ENCODE peak calls at places on chromosomes 2 and 18, in five cellular contexts. S is choroid plexus epithelial cell, R is thoracic aorta, Z is fibroblast of lung, D is prostate gland. I is an unnamed sample.

GRCh38 chr18:23662309-23663263 is at the start of gene ANKRD29:
- DNase-seq in Z (peak), R (no peak), S (no peak), D (peak), I (peak)

GRCh38 chr2:96164459-96165184 is 19.4 kb upstream of the DUSP2 start:
- DNase-seq in S (no peak), R (no peak), Z (no peak), D (no peak), I (no peak)

GRCh38 chr2:38835015-38835601 is 40.6 kb downstream of the DHX57 start:
- DNase-seq in Z (peak), S (peak), R (no peak), D (no peak), I (no peak)

GRCh38 chr2:136131484-136131960 is 13.6 kb upstream of the CXCR4 start:
- DNase-seq in D (no peak), R (no peak), S (no peak), Z (no peak), I (no peak)

GRCh38 chr2:285506-285905 is 2.4 kb downstream of the ALKAL2 start:
- DNase-seq in Z (peak), S (peak), R (no peak), D (no peak), I (no peak)

GRCh38 chr18:58195278-58195721 is 151.3 kb downstream of the NEDD4L start:
- DNase-seq in R (no peak), Z (no peak), S (no peak), D (peak), I (no peak)

GRCh38 chr2:240300840-240301239 is 134.6 kb upstream of the GPC1 start:
- DNase-seq in Z (no peak), R (no peak), D (no peak), S (no peak), I (no peak)

GRCh38 chr2:102801098-102801718 is 39.4 kb downstream of the TMEM182 start:
- DNase-seq in R (no peak), D (no peak), S (peak), Z (peak), I (no peak)

GRCh38 chr2:16365391-16365790 is 300.2 kb downstream of the CYRIA start:
- DNase-seq in R (no peak), D (no peak), S (no peak), Z (no peak), I (no peak)

GRCh38 chr18:28159055-28159454 is 17.9 kb downstream of the CDH2 start:
- DNase-seq in D (no peak), R (no peak), S (no peak), Z (no peak), I (no peak)

GRCh38 chr2:24253303-24253919 is 78.6 kb downstream of the FAM228A start:
- DNase-seq in S (peak), R (no peak), Z (peak), D (no peak), I (no peak)

GRCh38 chr18:3995476-3996102 is 459.5 kb downstream of the DLGAP1 start:
- DNase-seq in Z (peak), D (peak), S (peak), R (no peak), I (peak)

GRCh38 chr18:47795448-47795843 is 135.0 kb downstream of the SMAD2 start:
- DNase-seq in D (no peak), S (peak), Z (no peak), R (no peak), I (no peak)

GRCh38 chr18:23226386-23226785 is 91.1 kb downstream of the CABLES1 start:
- DNase-seq in S (peak), R (no peak), Z (peak), D (no peak), I (no peak)

GRCh38 chr2:240246173-240246820 is 105.8 kb upstream of the OTOS start:
- DNase-seq in S (no peak), D (no peak), R (no peak), Z (no peak), I (no peak)

GRCh38 chr2:38149533-38149932 is 73.6 kb upstream of the CYP1B1 start:
- DNase-seq in S (no peak), R (no peak), D (no peak), Z (no peak), I (no peak)

GRCh38 chr2:217664761-217665160 is 338.0 kb downstream of the TNS1 start:
- DNase-seq in R (no peak), Z (no peak), S (no peak), D (no peak), I (no peak)

GRCh38 chr2:38534746-38535403 is 67.9 kb downstream of the HNRNPLL start:
- DNase-seq in S (no peak), D (peak), R (no peak), Z (no peak), I (no peak)

GRCh38 chr2:37713258-37713700 is 41.8 kb upstream of the CDC42EP3 start:
- DNase-seq in D (no peak), S (peak), Z (peak), R (no peak), I (no peak)

GRCh38 chr2:232892843-232893242 is 22.8 kb downstream of the SNORC start:
- DNase-seq in D (no peak), R (no peak), Z (no peak), S (no peak), I (no peak)

GRCh38 chr2:163665817-163666216 is 70.0 kb downstream of the FIGN start:
- DNase-seq in S (peak), D (no peak), Z (peak), R (no peak), I (no peak)

GRCh38 chr2:161010503-161010902 is 149.7 kb upstream of the TANK start:
- DNase-seq in S (no peak), R (no peak), Z (no peak), D (no peak), I (no peak)

GRCh38 chr2:88737385-88737784 is 45.9 kb downstream of the RPIA start:
- DNase-seq in Z (no peak), D (no peak), S (peak), R (no peak), I (no peak)

GRCh38 chr18:8117008-8117376 is 492.2 kb upstream of the RAB12 start:
- DNase-seq in D (no peak), Z (peak), S (peak), R (no peak), I (no peak)

GRCh38 chr18:40179647-40180175 is 1775.3 kb upstream of the PIK3C3 start:
- DNase-seq in D (no peak), S (peak), Z (peak), R (no peak), I (no peak)

GRCh38 chr18:26056291-26056690 is 34.1 kb downstream of the SS18 start:
- DNase-seq in D (no peak), R (no peak), Z (peak), S (peak), I (no peak)

GRCh38 chr2:239765076-239765845 is 259.9 kb downstream of the NDUFA10 start:
- DNase-seq in Z (no peak), R (no peak), S (no peak), D (no peak), I (no peak)

DNA sequence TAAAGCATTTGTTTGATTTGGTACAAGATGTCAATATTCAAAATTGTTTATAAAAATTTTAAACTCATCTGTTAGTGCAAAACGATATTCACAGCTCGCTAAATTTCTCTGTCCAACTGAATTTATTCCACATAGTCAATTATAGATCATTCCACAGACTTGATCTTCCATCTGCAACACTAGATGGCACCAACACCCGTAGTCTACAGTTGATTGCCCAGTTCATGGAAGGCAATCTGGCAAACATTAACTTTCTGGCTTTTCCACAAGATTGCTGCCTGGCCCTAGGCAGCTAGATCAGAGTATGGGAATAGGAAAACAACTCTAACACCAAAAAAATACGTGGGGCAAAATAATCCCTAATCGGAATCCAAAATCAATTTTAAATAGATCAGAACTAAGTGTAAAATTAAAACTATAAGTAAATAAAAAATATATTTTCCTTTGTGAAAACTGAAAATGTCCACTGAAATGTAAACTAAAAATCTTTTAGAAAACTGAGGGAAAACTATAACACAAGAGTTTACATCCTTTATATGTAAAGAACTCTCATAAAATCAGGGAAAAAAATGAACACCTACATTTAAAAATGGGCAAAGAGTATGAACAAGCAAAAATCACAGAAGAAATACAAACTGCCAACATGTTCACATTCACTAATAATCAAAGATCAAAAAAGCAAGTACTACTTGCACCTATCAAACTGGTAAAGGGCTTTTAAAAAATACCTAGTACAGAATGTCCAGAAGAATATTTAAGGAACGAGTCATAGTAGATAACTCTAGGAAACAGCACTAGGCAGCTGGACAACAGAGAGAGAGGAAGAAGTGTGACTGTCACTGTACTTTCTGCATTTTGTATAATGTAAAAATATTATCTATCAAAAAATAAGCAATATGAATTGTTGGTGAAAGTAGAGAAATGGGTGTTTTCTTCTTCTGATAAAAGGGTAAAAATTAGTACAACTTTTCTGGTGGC is 35.0 kb downstream of the RTN4 start:
- DNase-seq in R (no peak), Z (peak), D (peak), S (peak), I (peak)
- TF ChIP-seq CTCF in R (peak), Z (peak), D (no peak), S (peak), I (peak)

DNA sequence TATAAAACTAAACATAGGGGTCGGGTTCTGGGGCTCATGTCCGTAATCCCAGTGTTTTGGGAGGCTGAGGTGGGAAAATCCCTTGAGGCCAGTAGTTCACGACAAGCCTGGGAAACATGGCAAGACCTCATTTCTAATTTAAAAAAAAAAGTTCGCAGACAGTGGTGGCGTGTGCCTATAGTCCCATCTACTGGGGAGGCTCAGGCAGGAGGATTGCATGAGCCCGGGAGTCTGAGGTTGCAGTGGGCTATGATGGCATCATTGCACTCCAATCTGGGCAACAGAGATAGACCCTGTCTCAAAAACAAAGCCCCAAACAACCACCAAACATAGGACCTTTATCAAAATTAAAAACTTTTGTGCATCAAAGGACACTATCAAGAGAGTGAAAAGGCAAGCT is 9.8 kb upstream of the HAAO start:
- DNase-seq in Z (no peak), S (no peak), D (no peak), R (no peak), I (no peak)
- TF ChIP-seq CTCF in Z (no peak), S (no peak), D (no peak), R (no peak), I (no peak)

GRCh38 chr18:59501876-59502221 is 142.8 kb upstream of the LMAN1 start:
- DNase-seq in D (no peak), Z (no peak), R (no peak), S (peak), I (no peak)
- TF ChIP-seq CTCF in D (no peak), Z (no peak), R (no peak), S (no peak), I (no peak)

GRCh38 chr2:152050915-152051314 is 47.9 kb downstream of the CACNB4 start:
- DNase-seq in S (no peak), Z (no peak), R (no peak), D (no peak), I (no peak)

GRCh38 chr2:152055366-152056108 is 43.3 kb downstream of the CACNB4 start:
- DNase-seq in S (peak), D (no peak), R (no peak), Z (no peak), I (no peak)

GRCh38 chr2:152051373-152051893 is 47.4 kb downstream of the CACNB4 start:
- DNase-seq in D (no peak), R (no peak), S (no peak), Z (no peak), I (no peak)

GRCh38 chr2:152056418-152056817 is 42.4 kb downstream of the CACNB4 start:
- DNase-seq in Z (no peak), D (no peak), S (no peak), R (no peak), I (no peak)

DNA sequence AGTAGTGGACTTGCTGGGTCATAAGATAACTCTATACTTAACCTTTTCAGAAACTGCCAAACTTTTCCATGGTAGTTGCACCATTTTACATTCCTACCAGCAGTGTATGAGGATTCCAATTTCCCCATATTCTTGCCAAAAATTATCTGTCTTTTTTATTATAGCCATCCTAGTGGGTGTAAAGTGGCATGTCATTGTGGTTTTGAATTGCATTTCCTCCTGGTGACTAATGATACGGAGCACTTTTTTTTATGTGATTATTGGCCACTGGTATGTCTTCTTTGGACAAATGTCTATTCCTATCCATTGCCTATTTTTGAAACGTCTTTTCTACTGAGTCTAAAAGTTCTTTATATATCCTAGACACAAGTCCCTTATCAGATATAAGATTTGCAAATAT is 44.3 kb downstream of the CACNB4 start:
- DNase-seq in Z (peak), S (peak), D (no peak), R (no peak), I (no peak)
- TF ChIP-seq CTCF in Z (no peak), S (no peak), D (no peak), R (peak), I (no peak)

DNA sequence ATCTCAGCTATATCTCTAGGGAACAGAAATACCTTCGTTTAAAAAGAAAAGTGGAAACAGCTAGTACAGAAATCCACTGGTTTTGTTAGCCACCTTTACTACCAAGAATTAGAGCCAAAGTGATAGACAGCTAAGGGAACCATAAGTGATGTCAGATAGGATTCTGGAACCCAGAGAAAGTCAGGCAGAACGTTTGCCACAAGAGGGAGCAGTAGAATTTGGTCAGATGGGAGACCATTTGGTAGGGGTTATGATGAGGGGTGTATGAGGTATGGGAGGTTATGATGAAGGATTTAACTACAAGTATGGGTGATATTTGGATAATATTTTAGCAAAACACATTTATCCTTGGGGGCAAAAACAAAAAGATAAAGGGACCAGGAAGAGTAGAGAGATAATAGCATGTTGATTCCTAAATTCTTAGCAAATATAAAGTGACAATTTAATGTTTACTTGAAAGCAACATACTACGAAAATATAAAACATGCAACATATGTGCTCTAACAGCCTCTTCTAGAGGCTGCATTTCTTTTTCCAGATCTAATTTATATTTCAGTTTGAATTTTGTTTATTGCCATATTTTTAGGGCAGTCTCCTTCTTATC is 3.3 kb downstream of the SLC8A1 start:
- DNase-seq in Z (peak), R (no peak), D (no peak), S (peak), I (no peak)
- TF ChIP-seq CTCF in Z (peak), R (peak), D (no peak), S (peak), I (no peak)

GRCh38 chr2:128686498-128686861 is 367.8 kb upstream of the HS6ST1 start:
- DNase-seq in Z (no peak), R (no peak), D (no peak), S (no peak), I (no peak)

GRCh38 chr2:128685841-128686497 is 367.3 kb upstream of the HS6ST1 start:
- DNase-seq in S (no peak), R (no peak), D (no peak), Z (no peak), I (no peak)

GRCh38 chr2:128684523-128684922 is 365.9 kb upstream of the HS6ST1 start:
- DNase-seq in Z (no peak), R (no peak), D (no peak), S (no peak), I (no peak)

GRCh38 chr2:128682266-128682665 is 363.6 kb upstream of the HS6ST1 start:
- DNase-seq in S (no peak), Z (no peak), R (no peak), D (no peak), I (no peak)

GRCh38 chr2:128681351-128681906 is 362.8 kb upstream of the HS6ST1 start:
- DNase-seq in S (no peak), Z (no peak), D (no peak), R (no peak), I (no peak)
- TF ChIP-seq CTCF in S (peak), Z (no peak), D (no peak), R (no peak), I (no peak)

I was measured in CD4-positive, alpha-beta T cell.